ENCODE peak calls at places on chromosome 21, in five cellular contexts. One of them, this sample, is unnamed.
A peak's percentile ranks its signal among the peaks of the same experiment; 100 is the strongest.

GRCh38 chr21:15327637-15328265 is 263.0 kb upstream of the NRIP1 start:
- DNase-seq in HCT116: no peak
- DNase-seq in HL-60: no peak
- DNase-seq in H1: no peak
- DNase-seq in upper lobe of left lung: no peak
- DNase-seq in this sample: no peak

GRCh38 chr21:34889287-34889536 is 159.9 kb downstream of the RUNX1 start:
- DNase-seq in HCT116: no peak
- DNase-seq in HL-60: peak; percentile 58
- DNase-seq in H1: no peak
- DNase-seq in upper lobe of left lung: peak; percentile 53
- DNase-seq in this sample: no peak

GRCh38 chr21:39712976-39713375 is 32.0 kb upstream of the IGSF5 start:
- DNase-seq in HCT116: no peak
- DNase-seq in HL-60: no peak
- DNase-seq in H1: no peak
- DNase-seq in upper lobe of left lung: no peak
- DNase-seq in this sample: no peak

GRCh38 chr21:17711896-17712295 is 99.2 kb upstream of the BTG3 start:
- DNase-seq in HCT116: no peak
- DNase-seq in HL-60: peak; percentile 32
- DNase-seq in H1: no peak
- DNase-seq in upper lobe of left lung: no peak
- DNase-seq in this sample: no peak

GRCh38 chr21:35540950-35541632 is 492.0 kb upstream of the RUNX1 start:
- DNase-seq in HCT116: no peak
- DNase-seq in HL-60: no peak
- DNase-seq in H1: no peak
- DNase-seq in upper lobe of left lung: no peak
- DNase-seq in this sample: no peak

GRCh38 chr21:14880922-14881321 is 183.9 kb downstream of the NRIP1 start:
- DNase-seq in HCT116: no peak
- DNase-seq in HL-60: no peak
- DNase-seq in H1: no peak
- DNase-seq in upper lobe of left lung: no peak
- DNase-seq in this sample: no peak

GRCh38 chr21:33169360-33169759 is 60.4 kb upstream of the IFNAR2 start:
- DNase-seq in HCT116: no peak
- DNase-seq in HL-60: no peak
- DNase-seq in H1: no peak
- DNase-seq in upper lobe of left lung: no peak
- DNase-seq in this sample: no peak

GRCh38 chr21:43970551-43970950 is 41.6 kb upstream of the TRAPPC10 start:
- DNase-seq in HCT116: no peak
- DNase-seq in HL-60: no peak
- DNase-seq in H1: no peak
- DNase-seq in upper lobe of left lung: no peak
- DNase-seq in this sample: no peak

GRCh38 chr21:32386195-32386870 is 6.5 kb downstream of the URB1 start:
- DNase-seq in HCT116: no peak
- DNase-seq in HL-60: no peak
- DNase-seq in H1: no peak
- DNase-seq in upper lobe of left lung: no peak
- DNase-seq in this sample: no peak

GRCh38 chr21:27225142-27225541 is 258.3 kb upstream of the ADAMTS5 start:
- DNase-seq in HCT116: no peak
- DNase-seq in HL-60: no peak
- DNase-seq in H1: no peak
- DNase-seq in upper lobe of left lung: no peak
- DNase-seq in this sample: no peak

GRCh38 chr21:15441060-15441493 is 288.7 kb upstream of the USP25 start:
- DNase-seq in HCT116: no peak
- DNase-seq in HL-60: no peak
- DNase-seq in H1: no peak
- DNase-seq in upper lobe of left lung: no peak
- DNase-seq in this sample: no peak

GRCh38 chr21:22020221-22020620 is 1022.0 kb downstream of the NCAM2 start:
- DNase-seq in HCT116: no peak
- DNase-seq in HL-60: no peak
- DNase-seq in H1: no peak
- DNase-seq in upper lobe of left lung: no peak
- DNase-seq in this sample: no peak

GRCh38 chr21:15152591-15152990 is 87.8 kb upstream of the NRIP1 start:
- DNase-seq in HCT116: no peak
- DNase-seq in HL-60: no peak
- DNase-seq in H1: no peak
- DNase-seq in upper lobe of left lung: no peak
- DNase-seq in this sample: no peak

GRCh38 chr21:25589905-25590304 is 17.4 kb downstream of the MRPL39 start:
- DNase-seq in HCT116: no peak
- DNase-seq in HL-60: no peak
- DNase-seq in H1: no peak
- DNase-seq in upper lobe of left lung: no peak
- DNase-seq in this sample: no peak

GRCh38 chr21:33059319-33059894 is 10.5 kb upstream of the OLIG1 start:
- DNase-seq in HCT116: no peak
- DNase-seq in HL-60: peak; percentile 99
- DNase-seq in H1: no peak
- DNase-seq in upper lobe of left lung: peak; percentile 63
- DNase-seq in this sample: no peak

GRCh38 chr21:33198346-33199135 is 31.2 kb upstream of the IFNAR2 start:
- DNase-seq in HCT116: no peak
- DNase-seq in HL-60: peak; percentile 96
- DNase-seq in H1: no peak
- DNase-seq in upper lobe of left lung: peak; percentile 81
- DNase-seq in this sample: no peak

GRCh38 chr21:33238565-33239255 is 9.0 kb downstream of the IFNAR2 start:
- DNase-seq in HCT116: no peak
- DNase-seq in HL-60: no peak
- DNase-seq in H1: no peak
- DNase-seq in upper lobe of left lung: no peak
- DNase-seq in this sample: no peak

GRCh38 chr21:46660505-46660904 is 25.0 kb downstream of the PRMT2 start:
- DNase-seq in HCT116: no peak
- DNase-seq in HL-60: no peak
- DNase-seq in H1: no peak
- DNase-seq in upper lobe of left lung: no peak
- DNase-seq in this sample: no peak

GRCh38 chr21:46662367-46662654 is 26.8 kb downstream of the PRMT2 start:
- DNase-seq in HCT116: no peak
- DNase-seq in HL-60: no peak
- DNase-seq in H1: no peak
- DNase-seq in upper lobe of left lung: no peak
- DNase-seq in this sample: no peak

GRCh38 chr21:46661627-46662366 is 26.3 kb downstream of the PRMT2 start:
- DNase-seq in HCT116: no peak
- DNase-seq in HL-60: no peak
- DNase-seq in H1: no peak
- DNase-seq in upper lobe of left lung: no peak
- DNase-seq in this sample: no peak

GRCh38 chr21:46662765-46663500 is 27.5 kb downstream of the PRMT2 start:
- DNase-seq in HCT116: no peak
- DNase-seq in HL-60: no peak
- DNase-seq in H1: no peak
- DNase-seq in upper lobe of left lung: no peak
- DNase-seq in this sample: no peak

GRCh38 chr21:46661211-46661625 is 25.7 kb downstream of the PRMT2 start:
- DNase-seq in HCT116: no peak
- DNase-seq in HL-60: peak; percentile 26
- DNase-seq in H1: peak; percentile 61
- DNase-seq in upper lobe of left lung: peak; percentile 55
- DNase-seq in this sample: no peak
- H3K4me3 ChIP-seq in HCT116: no peak overlapping the region
- H3K4me3 ChIP-seq in HL-60: no peak overlapping the region
- H3K4me3 ChIP-seq in H1: peak overlapping the region; percentile 51
- H3K4me3 ChIP-seq in upper lobe of left lung: peak overlapping the region; percentile 0
- H3K4me3 ChIP-seq in this sample: peak overlapping the region; percentile 76

DNA sequence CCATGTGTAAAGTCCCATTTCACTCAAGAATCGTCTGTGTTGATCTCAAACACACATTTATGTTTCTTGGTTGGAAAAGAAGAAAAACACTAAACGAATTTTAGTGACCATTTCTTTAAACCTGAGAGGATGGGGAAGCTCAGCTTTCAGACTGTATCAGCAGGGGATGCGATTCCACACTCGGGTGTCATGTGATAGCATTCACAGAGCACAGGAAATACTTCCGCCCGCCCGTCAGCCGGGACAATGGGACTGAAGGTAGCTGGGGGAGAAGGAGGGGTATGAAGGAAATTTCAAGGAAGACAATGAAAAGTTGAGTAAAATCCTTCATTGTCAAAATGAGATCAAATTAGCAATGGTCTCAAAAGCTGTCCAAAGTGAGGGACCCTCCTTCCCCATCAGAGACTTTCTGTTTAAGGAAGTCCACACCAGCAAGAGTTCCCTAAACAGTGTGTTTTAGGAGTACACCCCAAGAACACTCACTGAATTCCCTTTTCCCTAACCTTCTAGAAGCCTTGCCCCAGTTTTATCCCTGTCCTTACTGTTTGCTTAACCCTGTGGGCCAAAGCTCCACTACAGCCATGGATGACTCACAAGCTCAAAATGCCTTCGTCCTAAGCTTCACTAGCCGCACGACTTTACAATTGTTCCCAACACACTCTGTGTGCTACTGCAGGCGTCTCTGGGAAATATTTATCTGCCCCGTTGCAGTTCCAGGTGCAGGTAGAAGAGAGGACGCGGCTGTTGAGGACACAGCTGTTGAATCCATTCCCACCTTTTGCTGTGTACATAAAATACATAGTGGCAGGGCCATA is 51.4 kb upstream of the SIM2 start:
- DNase-seq in HCT116: no peak
- DNase-seq in HL-60: no peak
- DNase-seq in H1: no peak
- DNase-seq in upper lobe of left lung: no peak
- DNase-seq in this sample: no peak
- TF ChIP-seq POLR2AphosphoS5 in HCT116: no peak
- TF ChIP-seq POLR2AphosphoS5 in HL-60: no peak
- TF ChIP-seq POLR2AphosphoS5 in H1: no peak
- TF ChIP-seq POLR2AphosphoS5 in upper lobe of left lung: no peak
- TF ChIP-seq POLR2AphosphoS5 in this sample: no peak

DNA sequence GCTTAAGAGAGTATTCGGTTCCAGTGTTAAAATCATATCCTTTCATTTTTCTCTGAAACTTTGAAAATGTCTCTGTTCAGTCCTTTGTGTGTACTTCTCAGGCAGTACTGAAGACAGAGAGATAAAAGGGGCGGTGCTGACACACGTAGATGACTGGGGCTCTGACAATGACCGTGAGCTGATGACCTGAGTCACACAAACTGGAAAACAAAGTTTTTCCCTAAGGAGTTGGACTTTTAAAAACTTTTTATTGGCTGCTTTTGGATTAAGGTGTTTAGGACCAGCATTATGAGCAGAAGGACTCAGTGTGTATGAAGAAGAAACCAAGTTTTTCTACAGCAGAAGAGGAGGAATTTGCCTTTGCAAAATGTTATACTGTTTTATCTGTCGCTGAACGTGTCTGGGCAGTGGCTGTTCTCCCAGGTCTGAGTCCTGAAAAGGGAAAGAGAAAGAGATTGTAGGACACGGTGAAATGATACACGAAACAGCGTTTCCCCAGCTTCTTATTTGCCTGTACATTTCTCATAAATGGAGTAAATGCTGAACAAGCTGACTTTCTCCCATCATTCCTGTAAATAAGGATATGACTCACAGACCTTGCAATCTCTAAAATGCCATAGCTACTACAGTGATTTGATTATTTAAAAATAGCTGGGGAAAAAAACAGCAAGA is 51.5 kb downstream of the MAP3K7CL start:
- DNase-seq in HCT116: peak; percentile 36
- DNase-seq in HL-60: no peak
- DNase-seq in H1: no peak
- DNase-seq in upper lobe of left lung: no peak
- DNase-seq in this sample: no peak
- H3K4me3 ChIP-seq in HCT116: peak overlapping the region; percentile 30
- H3K4me3 ChIP-seq in HL-60: no peak overlapping the region
- H3K4me3 ChIP-seq in H1: no peak overlapping the region
- H3K4me3 ChIP-seq in upper lobe of left lung: peak overlapping the region; percentile 6
- H3K4me3 ChIP-seq in this sample: no peak overlapping the region

DNA sequence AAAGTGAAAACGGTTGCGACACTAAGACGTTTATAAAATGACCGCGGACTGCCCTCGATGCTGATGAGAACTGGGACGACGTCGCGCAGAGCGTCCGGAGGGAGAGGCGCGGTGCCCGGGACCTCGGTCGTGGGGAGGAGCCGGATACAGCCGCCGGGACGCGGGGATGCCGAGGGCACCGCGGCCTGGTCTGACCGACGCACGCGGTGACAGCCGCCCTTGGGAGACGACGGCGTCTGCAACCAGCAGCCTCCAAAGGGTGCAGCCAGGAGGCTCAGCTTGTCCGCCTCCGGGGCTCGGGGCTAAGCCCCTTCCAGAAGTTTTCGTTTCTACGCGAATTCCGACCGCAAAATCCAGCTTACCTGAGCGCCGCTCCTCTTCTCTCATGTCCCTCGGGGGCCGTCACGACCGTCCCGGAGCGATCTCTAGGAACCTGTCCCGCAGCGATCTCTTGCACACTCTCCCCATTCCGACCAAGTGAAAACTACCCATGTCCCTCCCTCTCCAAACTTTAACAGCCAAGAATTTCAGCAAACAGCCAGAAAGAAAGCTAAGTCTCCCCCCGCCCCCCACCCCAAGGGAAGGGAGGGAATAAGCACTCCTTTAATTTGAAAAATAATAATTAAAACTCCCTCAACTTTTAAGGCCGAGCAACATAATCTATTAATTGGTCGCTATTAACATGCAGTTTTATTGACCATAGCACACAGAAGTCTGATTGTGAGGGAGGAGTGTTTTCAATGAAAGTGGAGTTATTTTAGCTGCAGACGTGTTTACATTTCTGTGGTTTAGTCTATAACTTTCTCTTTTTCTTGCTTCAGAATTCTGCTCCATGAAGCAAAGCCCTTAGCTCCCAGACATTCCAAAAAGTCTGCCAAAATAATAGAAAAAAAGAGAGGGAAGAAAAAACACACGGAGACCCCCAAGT is 144.2 kb upstream of the ETS2 start:
- DNase-seq in HCT116: no peak
- DNase-seq in HL-60: peak; percentile 17
- DNase-seq in H1: no peak
- DNase-seq in upper lobe of left lung: no peak
- DNase-seq in this sample: no peak
- TF ChIP-seq POLR2AphosphoS5 in HCT116: no peak
- TF ChIP-seq POLR2AphosphoS5 in HL-60: no peak
- TF ChIP-seq POLR2AphosphoS5 in H1: no peak
- TF ChIP-seq POLR2AphosphoS5 in upper lobe of left lung: no peak
- TF ChIP-seq POLR2AphosphoS5 in this sample: no peak

DNA sequence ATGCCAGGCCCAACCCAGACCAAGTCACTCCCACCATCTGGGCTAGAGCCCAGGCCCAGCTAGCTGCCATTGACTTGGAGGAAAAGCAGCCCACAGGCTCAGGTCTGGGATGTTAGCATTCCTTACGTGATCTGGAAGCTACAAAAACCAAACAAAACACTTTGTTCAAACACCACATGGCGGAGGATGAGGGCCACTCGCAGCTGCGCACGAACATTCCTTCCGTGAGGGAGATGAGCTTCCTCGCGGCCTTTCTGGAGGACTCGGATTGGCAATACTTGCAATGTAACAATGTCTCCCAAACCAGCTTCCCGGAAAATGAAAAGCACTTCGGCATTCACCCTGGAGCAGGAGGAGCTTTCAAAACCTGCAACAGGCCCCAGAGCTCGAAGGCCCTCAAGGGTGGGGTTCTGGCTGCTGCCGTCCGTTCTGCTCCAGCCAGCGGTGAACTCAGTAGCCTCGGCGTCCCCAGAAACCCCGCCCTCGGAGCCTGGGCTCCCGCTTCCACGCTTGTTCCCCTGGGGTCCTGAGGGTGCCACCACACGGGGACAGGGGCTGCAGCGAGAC is 40.5 kb downstream of the COL6A1 start:
- DNase-seq in HCT116: no peak
- DNase-seq in HL-60: no peak
- DNase-seq in H1: no peak
- DNase-seq in upper lobe of left lung: no peak
- DNase-seq in this sample: no peak
- H3K4me3 ChIP-seq in HCT116: no peak overlapping the region
- H3K4me3 ChIP-seq in HL-60: no peak overlapping the region
- H3K4me3 ChIP-seq in H1: no peak overlapping the region
- H3K4me3 ChIP-seq in upper lobe of left lung: no peak overlapping the region
- H3K4me3 ChIP-seq in this sample: no peak overlapping the region